ENCODE peak calls at places on chromosomes 1 and 21, in four cellular contexts. Q is Peyer's patch, R is left lung, L is upper lobe of right lung. P is an unnamed sample.

GRCh38 chr1:12078938-12079861 is 16.1 kb downstream of the TNFRSF8 start:
- DNase-seq in Q (no peak), R (no peak), L (no peak), P (no peak)

GRCh38 chr1:183760661-183761060 is 44.3 kb upstream of the RGL1 start:
- DNase-seq in R (no peak), Q (no peak), L (no peak), P (no peak)

GRCh38 chr1:172429324-172430127 is 9.0 kb downstream of the C1orf105 start:
- DNase-seq in L (no peak), R (no peak), Q (no peak), P (peak; percentile 55)

GRCh38 chr1:236753554-236753953 is 41.5 kb upstream of the MTR start:
- DNase-seq in L (no peak), Q (no peak), R (no peak), P (no peak)

GRCh38 chr1:238738942-238739341 is 647.4 kb upstream of the CHRM3 start:
- DNase-seq in Q (no peak), L (no peak), R (no peak), P (no peak)

GRCh38 chr1:246951413-246951812 is 19.7 kb upstream of the AHCTF1 start:
- DNase-seq in L (no peak), Q (no peak), R (no peak), P (no peak)

GRCh38 chr1:212328248-212328647 is 43.0 kb downstream of the PPP2R5A start:
- DNase-seq in Q (no peak), L (no peak), R (no peak), P (no peak)

GRCh38 chr1:3940081-3940755 is 40.1 kb upstream of the C1orf174 start:
- DNase-seq in L (no peak), R (no peak), Q (no peak), P (no peak)

GRCh38 chr1:178311164-178311563 is 185.6 kb downstream of the CLEC20A start:
- DNase-seq in Q (no peak), R (no peak), L (no peak), P (no peak)

GRCh38 chr1:234709473-234710279 is 99.7 kb upstream of the IRF2BP2 start:
- DNase-seq in R (peak; percentile 82), Q (no peak), L (peak; percentile 88), P (no peak)

GRCh38 chr1:27235827-27236226 is 1.4 kb downstream of the WDTC1 start:
- DNase-seq in R (no peak), Q (no peak), L (no peak), P (no peak)

GRCh38 chr1:225004396-225004795 is 74.9 kb downstream of the DNAH14 start:
- DNase-seq in Q (no peak), L (no peak), R (no peak), P (no peak)

GRCh38 chr1:207828485-207829158 is 76.8 kb downstream of the CD46 start:
- DNase-seq in R (peak; percentile 75), L (peak; percentile 85), Q (peak; percentile 83), P (peak; percentile 82)

GRCh38 chr1:234123867-234124266 is 219.4 kb downstream of the SLC35F3 start:
- DNase-seq in L (no peak), R (no peak), Q (no peak), P (no peak)

GRCh38 chr1:157982111-157982510 is 11.3 kb upstream of the KIRREL1 start:
- DNase-seq in L (no peak), Q (no peak), R (no peak), P (no peak)

GRCh38 chr1:202081992-202082391 is 40.7 kb upstream of the GPR37L1 start:
- DNase-seq in R (no peak), L (no peak), Q (no peak), P (no peak)

GRCh38 chr1:32138965-32139364 is 31.1 kb downstream of the KPNA6 start:
- DNase-seq in R (no peak), L (no peak), Q (no peak), P (no peak)

GRCh38 chr1:211566431-211567025 is 12.4 kb downstream of the SLC30A1 start:
- DNase-seq in L (no peak), R (no peak), Q (no peak), P (no peak)

GRCh38 chr21:17903029-17903806 is 84.1 kb upstream of the C21orf91 start:
- DNase-seq in R (no peak), Q (no peak), L (no peak), P (no peak)

GRCh38 chr1:15146971-15147376 is 6.6 kb upstream of the TMEM51 start:
- DNase-seq in L (no peak), Q (no peak), R (no peak), P (no peak)

GRCh38 chr1:15148004-15148403 is 5.5 kb upstream of the TMEM51 start:
- DNase-seq in L (no peak), Q (no peak), R (no peak), P (no peak)

GRCh38 chr1:15150376-15150775 is 3.2 kb upstream of the TMEM51 start:
- DNase-seq in L (no peak), R (no peak), Q (no peak), P (no peak)

GRCh38 chr1:15148475-15148874 is 5.1 kb upstream of the TMEM51 start:
- DNase-seq in R (no peak), Q (no peak), L (no peak), P (no peak)

DNA sequence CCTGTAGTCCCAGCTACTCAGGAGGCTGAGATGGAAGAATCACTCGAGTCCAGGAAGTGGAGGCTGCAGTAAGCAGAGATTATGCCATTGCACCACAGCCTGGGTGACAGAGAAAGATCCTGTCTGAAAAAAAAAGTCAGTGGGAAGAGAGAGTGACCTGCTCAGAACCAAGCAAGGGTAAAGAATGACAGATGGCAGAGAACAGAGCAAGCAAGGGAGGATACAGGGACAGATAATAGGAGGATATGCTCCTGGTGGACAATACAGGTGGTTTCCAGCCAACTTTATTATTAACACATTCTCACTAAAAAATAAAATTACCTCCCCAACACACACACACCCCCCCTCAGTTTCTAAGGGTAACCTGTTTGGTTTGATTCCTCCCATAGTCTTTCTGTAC is 4.6 kb upstream of the TMEM51 start:
- DNase-seq in R (no peak), Q (no peak), L (no peak), P (no peak)
- H3K27ac ChIP-seq in R (no peak overlapping the region), Q (no peak overlapping the region), L (no peak overlapping the region), P (no peak overlapping the region)

DNA sequence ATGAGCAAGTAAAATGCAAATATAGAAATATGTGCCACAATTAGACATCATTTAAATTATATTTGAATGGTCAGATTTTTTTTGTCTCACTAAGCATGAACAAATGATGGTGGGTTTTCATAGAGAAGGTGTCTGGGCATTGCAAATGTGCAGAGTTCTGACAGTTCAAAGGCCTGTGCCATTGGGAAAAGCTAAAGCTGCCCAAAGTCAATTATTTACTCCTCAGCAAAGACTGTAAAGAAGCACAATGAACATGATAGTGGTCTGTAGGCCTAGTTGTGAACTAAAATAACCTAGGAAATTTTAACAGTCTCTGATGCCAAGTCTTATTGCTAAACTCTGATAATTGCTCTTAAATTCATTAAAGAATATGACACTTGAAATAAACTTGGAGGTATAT is 874.2 kb upstream of the ADAMTS5 start:
- DNase-seq in L (no peak), R (no peak), Q (no peak), P (no peak)
- H3K27ac ChIP-seq in L (no peak overlapping the region), R (no peak overlapping the region), Q (no peak overlapping the region), P (no peak overlapping the region)

DNA sequence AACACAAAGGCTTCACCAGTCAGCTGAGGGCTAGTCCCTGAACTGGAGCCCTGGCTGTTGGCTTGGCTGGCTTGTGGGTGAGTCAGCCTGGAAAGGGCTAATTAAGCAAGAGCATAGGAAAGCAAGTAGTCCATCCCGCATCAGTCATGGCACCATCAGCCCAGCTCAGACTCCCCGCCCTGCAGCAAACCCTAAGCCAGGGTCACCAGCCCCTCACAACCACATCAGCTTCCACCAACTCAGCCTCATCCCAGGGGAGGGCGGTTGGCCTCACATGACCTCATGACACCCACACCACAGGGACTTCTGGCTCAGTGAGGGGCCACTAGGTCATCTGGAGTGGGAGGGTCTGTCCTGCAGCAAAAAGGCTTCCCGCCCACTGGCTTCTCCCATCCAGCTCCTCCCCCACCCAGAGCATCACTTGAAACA is 7.0 kb upstream of the SPATC1L start:
- DNase-seq in Q (no peak), L (peak; percentile 36), R (no peak), P (no peak)
- H3K27ac ChIP-seq in Q (no peak overlapping the region), L (no peak overlapping the region), R (no peak overlapping the region), P (peak overlapping the region; percentile 99)

DNA sequence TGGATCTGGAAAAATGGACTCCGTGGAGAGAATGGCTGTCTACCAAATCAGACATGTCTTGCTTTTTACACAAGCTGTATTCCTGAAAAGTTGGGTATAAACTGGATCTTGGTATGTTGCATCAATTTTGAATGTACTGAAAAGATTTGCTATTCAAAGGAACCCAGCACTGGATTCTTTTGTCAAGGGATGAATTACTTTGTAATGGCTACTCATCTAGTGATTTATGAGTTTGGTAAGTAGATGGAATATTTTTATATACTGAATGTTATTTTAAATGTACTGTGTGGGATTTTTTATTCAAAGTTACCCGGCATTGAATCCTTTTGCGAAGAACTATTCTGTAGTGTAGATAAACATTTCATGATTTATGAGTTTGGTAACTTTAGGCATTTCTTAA is 78.8 kb downstream of the DDR2 start:
- DNase-seq in R (no peak), Q (no peak), L (no peak), P (no peak)
- H3K27ac ChIP-seq in R (peak overlapping the region; percentile 78), Q (no peak overlapping the region), L (peak overlapping the region; percentile 58), P (no peak overlapping the region)

GRCh38 chr1:209457618-209458017 is 125.9 kb upstream of the CAMK1G start:
- DNase-seq in L (no peak), R (no peak), Q (no peak), P (no peak)

GRCh38 chr1:209454340-209455014 is 129.0 kb upstream of the CAMK1G start:
- DNase-seq in Q (no peak), L (no peak), R (no peak), P (no peak)

GRCh38 chr1:209455666-209456065 is 127.8 kb upstream of the CAMK1G start:
- DNase-seq in L (no peak), Q (no peak), R (no peak), P (no peak)

GRCh38 chr1:209456878-209457277 is 126.6 kb upstream of the CAMK1G start:
- DNase-seq in L (no peak), R (peak; percentile 44), Q (no peak), P (no peak)

GRCh38 chr1:209455133-209455532 is 128.4 kb upstream of the CAMK1G start:
- DNase-seq in L (no peak), R (no peak), Q (no peak), P (no peak)
- H3K27ac ChIP-seq in L (no peak overlapping the region), R (no peak overlapping the region), Q (no peak overlapping the region), P (no peak overlapping the region)